ENCODE peak calls at places on chromosomes 13 and 19, in five cellular contexts. P is A549, N is IMR-90, D is GM12878, E is SK-N-SH. T is an unnamed sample.

GRCh38 chr13:108266316-108266936 is 3.1 kb upstream of the TNFSF13B start:
- DNase-seq in E (peak), N (no peak), D (no peak), P (no peak), T (no peak)

GRCh38 chr13:80040219-80040976 is 300.5 kb downstream of the SPRY2 start:
- DNase-seq in N (peak), E (no peak), D (no peak), P (peak), T (no peak)

GRCh38 chr19:11115895-11116446 is 26.7 kb downstream of the LDLR start:
- DNase-seq in E (peak), D (no peak), N (no peak), P (no peak), T (no peak)

GRCh38 chr13:107743983-107744382 is 471.4 kb downstream of the LIG4 start:
- DNase-seq in N (peak), D (no peak), P (no peak), E (no peak), T (no peak)

GRCh38 chr19:52748336-52748950 is 13.6 kb upstream of the ZNF611 start:
- DNase-seq in E (peak), D (peak), N (peak), P (peak), T (peak)

GRCh38 chr13:113398963-113399754 is 35.2 kb upstream of the GRTP1 start:
- DNase-seq in E (no peak), D (no peak), P (no peak), N (no peak), T (no peak)

GRCh38 chr19:11096210-11096841 is 7.1 kb downstream of the LDLR start:
- DNase-seq in P (no peak), D (peak), N (peak), E (no peak), T (no peak)

GRCh38 chr13:69683921-69684663 is 423.5 kb upstream of the ATXN8OS start:
- DNase-seq in D (no peak), E (no peak), P (no peak), N (no peak), T (peak)

DNA sequence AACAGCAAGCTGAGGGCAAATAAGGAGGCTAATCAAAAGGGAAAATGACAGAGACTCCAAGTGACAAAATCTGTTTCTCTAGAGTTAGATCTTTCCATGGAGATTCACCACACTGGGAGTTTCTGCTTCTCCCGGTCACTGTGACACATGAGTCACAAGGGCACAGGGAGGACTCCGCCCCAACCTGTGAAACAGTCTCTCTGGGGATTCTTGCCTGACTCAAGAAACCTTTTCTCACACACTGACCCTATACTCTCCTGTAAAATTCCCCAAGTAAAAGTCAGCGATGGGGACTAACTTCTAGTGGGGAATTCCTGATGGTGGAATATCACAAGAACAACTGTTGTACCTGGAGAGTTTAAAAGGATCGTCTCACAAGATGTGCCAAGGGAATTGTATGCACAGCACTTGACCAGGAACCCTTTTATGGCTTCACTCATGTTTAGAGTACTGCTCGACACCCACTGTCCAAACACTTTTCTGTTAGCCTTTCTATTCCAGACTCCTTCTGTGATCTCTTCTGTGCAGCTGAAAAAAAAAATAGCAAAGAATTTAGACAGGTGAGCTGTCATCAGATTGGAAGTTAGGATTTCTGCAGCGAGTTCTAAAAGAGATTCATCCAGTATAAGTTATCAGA is 46.8 kb upstream of the URAD start:
- DNase-seq in E (no peak), P (peak), N (peak), D (no peak), T (no peak)
- TF ChIP-seq RCOR1 in E (no peak), P (no peak), N (no peak), D (no peak), T (no peak)

GRCh38 chr13:77429320-77430142 is 102.6 kb upstream of the MYCBP2 start:
- DNase-seq in N (no peak), E (no peak), P (no peak), D (peak), T (no peak)

GRCh38 chr13:77425705-77426104 is 98.8 kb upstream of the MYCBP2 start:
- DNase-seq in N (no peak), E (no peak), P (no peak), D (no peak), T (no peak)

GRCh38 chr13:77434289-77434688 is 101.2 kb upstream of the SCEL start:
- DNase-seq in D (no peak), E (no peak), P (no peak), N (no peak), T (no peak)

GRCh38 chr13:77430377-77430951 is 103.6 kb upstream of the MYCBP2 start:
- DNase-seq in N (no peak), D (peak), P (no peak), E (no peak), T (no peak)

DNA sequence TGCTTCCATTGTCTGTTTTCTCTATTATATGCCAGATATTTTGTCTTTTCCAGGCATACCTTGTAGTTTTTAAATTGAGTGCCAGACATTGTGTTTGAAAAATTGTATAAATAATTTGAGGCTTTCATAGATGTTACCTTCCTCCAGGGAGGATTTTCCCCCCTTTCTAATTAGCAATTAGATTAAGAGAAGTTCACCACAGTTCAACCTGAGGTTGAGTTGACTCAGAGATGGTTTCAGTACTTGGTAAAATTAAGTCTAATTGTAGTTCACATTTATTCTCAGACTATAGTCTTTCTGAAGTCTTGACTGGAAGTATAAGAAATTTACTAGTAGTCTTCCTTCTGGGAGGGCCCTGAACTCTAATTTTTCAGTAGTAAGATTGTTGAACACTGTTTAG is 104.1 kb upstream of the SCEL start:
- DNase-seq in D (peak), P (no peak), E (no peak), N (no peak), T (no peak)
- H3K4me3 ChIP-seq in D (peak), P (no peak), E (no peak), N (no peak), T (no peak)

GRCh38 chr13:25930655-25931054 is 121.2 kb downstream of the SHISA2 start:
- DNase-seq in D (no peak), E (peak), P (no peak), N (no peak), T (no peak)

GRCh38 chr13:25934127-25934526 is 117.7 kb downstream of the SHISA2 start:
- DNase-seq in N (no peak), P (no peak), D (no peak), E (no peak), T (no peak)

GRCh38 chr13:25932353-25932752 is 119.5 kb downstream of the SHISA2 start:
- DNase-seq in D (no peak), E (no peak), P (no peak), N (no peak), T (no peak)

GRCh38 chr13:25929816-25930215 is 122.0 kb downstream of the SHISA2 start:
- DNase-seq in E (no peak), N (no peak), D (no peak), P (no peak), T (no peak)

DNA sequence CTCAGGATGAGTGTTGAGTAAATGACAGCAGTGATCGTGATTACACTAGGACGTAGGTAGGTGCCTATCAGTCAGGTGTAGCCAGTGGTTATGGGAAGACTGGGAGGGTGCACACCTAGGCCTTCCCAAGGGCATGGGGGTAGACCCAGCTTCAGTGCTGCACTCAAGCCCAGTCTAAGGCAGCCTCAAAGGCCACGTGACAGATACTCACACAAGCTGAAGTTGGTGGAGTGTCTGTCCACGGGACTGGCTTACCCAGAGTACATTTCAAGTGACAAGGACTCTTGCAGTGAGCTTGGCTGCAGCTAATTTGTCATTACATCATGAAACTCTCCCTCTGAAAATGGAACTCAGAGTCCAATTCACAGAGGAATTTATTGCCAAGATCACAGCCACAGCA is 118.3 kb downstream of the SHISA2 start:
- DNase-seq in N (no peak), E (no peak), P (no peak), D (no peak), T (no peak)
- TF ChIP-seq RCOR1 in N (no peak), E (no peak), P (no peak), D (no peak), T (no peak)

DNA sequence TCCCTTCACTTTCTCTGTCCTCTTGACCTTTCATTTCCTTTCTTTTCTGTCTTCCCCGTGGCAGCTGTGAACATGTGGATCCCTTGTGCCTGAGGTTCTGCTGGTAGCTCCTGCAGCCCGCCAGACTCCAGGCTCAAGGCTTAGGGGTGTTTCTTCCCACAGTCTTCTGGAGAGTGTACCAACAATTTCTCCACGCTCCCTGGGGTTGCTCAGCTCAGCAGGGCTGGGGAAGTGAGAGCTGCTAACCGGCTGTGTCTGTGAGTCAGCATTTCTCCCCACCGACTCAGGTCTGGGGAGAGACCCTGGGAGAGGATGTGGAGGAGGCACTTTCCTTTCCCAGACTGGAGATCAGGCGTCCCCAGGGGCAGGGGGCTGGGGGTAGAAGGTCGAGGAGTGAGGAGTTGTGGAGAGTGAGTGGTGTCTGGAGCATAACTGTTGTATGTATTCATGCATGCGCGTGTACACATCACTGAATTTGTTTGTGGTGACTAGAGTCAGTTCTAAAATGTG is 193.6 kb downstream of the KCNRG start:
- DNase-seq in P (peak), N (peak), D (no peak), E (no peak), T (peak)
- H3K4me3 ChIP-seq in P (peak), N (peak), D (no peak), E (peak), T (peak)

DNA sequence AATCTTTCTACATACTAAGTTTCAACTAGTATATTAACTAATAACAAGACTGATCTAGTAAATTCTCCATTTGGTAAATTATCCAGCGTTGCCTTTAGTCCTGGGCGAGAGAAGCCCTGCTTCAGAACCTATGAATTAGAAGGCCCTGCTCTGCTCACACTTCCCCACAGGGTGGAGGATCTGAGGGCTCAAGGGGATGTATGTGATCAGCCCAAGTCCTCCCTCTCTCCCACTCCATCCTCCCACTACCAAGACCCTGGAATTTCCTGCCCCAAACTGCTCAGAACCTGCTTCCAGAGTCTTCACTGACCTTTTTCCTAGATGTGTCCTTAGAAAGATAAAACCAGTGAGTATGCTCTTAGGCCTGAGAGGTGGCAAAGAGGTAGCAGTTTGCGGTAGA is 91.6 kb downstream of the WDFY2 start:
- DNase-seq in N (no peak), P (no peak), D (no peak), E (no peak), T (no peak)
- TF ChIP-seq RCOR1 in N (no peak), P (no peak), D (no peak), E (no peak), T (no peak)

GRCh38 chr19:37988758-37989635 is 82.0 kb downstream of the SIPA1L3 start:
- DNase-seq in P (no peak), D (no peak), E (no peak), N (no peak), T (no peak)
- H3K4me3 ChIP-seq in P (no peak), D (no peak), E (no peak), N (no peak), T (no peak)

T was measured in K562.